ENCODE peak calls at places on chromosome 1, in four cellular contexts. C, S, Z and X are unnamed samples.

GRCh38 chr1:113021430-113022085 is 51.4 kb upstream of the LRIG2 start:
- DNase-seq in C (no peak), S (peak), Z (no peak), X (no peak)

GRCh38 chr1:14912831-14913230 is 240.7 kb upstream of the TMEM51 start:
- DNase-seq in C (no peak), S (no peak), Z (no peak), X (no peak)

GRCh38 chr1:61131716-61132115 is 49.4 kb downstream of the NFIA start:
- DNase-seq in C (no peak), S (no peak), Z (no peak), X (no peak)

GRCh38 chr1:2611621-2612437 is 21.0 kb downstream of the MMEL1 start:
- DNase-seq in C (no peak), S (no peak), Z (no peak), X (no peak)

GRCh38 chr1:177246710-177247588 is 76.2 kb downstream of the BRINP2 start:
- DNase-seq in C (no peak), S (no peak), Z (no peak), X (no peak)

GRCh38 chr1:228944991-228945390 is 209.7 kb downstream of the RHOU start:
- DNase-seq in C (no peak), S (peak), Z (no peak), X (no peak)

GRCh38 chr1:200372095-200372884 is 37.5 kb downstream of the ZNF281 start:
- DNase-seq in C (no peak), S (peak), Z (peak), X (no peak)

GRCh38 chr1:221998781-221999180 is 256.9 kb upstream of the DUSP10 start:
- DNase-seq in C (no peak), S (no peak), Z (no peak), X (no peak)

DNA sequence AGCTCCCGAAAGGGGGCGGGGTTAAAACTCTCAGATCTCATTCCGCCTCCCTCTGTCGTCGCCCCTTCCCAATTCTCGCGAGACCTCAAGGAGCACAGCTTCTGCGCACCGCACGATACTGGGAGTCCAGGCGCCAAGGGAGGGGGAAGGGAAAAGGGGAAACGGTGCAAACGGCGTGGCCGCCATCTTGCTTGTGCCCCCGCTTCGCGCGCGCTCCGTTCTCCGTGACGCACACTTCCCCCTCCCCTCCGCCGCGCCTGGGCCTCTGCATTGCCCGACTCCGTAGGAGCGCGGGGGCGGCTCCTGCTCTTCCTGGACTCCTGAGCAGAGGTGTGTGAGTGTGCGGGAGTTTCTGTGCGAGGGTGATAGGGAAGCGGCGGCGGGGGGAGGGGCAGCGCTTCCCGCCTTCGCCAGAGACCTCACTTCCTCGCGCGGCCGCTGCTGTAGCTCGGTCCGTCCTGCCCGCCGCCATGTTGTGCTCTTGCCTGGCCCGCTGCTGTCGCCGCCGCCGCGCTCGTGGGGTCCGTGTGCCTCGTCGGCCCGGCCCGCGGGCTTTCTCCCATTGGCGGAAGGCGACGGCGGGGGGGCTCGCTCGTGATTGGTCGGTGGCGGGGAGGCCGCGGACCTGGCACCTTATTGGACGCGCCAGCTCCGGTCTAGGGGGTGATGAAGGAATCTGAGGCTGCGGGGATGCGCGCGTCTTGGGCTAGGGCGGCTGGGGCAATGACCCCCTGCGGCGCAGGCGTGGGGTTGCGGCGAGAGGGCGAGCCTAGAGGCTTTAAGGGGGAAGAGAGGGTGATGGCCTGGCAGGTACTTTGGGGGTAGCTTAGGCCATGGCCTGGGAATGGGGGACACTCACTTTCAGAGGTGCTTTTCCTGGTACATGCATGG is at the start of gene NFYC:
- DNase-seq in C (peak), S (peak), Z (peak), X (peak)
- TF ChIP-seq POLR2A in C (peak), S (peak), Z (peak), X (peak)

GRCh38 chr1:224392411-224393249 is 36.0 kb downstream of the CNIH4 start:
- DNase-seq in C (peak), S (no peak), Z (no peak), X (no peak)

GRCh38 chr1:224387943-224388342 is 31.3 kb downstream of the CNIH4 start:
- DNase-seq in C (no peak), S (no peak), Z (no peak), X (no peak)

GRCh38 chr1:224390517-224390916 is 33.8 kb downstream of the CNIH4 start:
- DNase-seq in C (no peak), S (no peak), Z (no peak), X (no peak)

GRCh38 chr1:224381880-224382548 is 25.3 kb downstream of the CNIH4 start:
- DNase-seq in C (no peak), S (no peak), Z (no peak), X (no peak)

GRCh38 chr1:224387302-224387912 is 30.7 kb downstream of the CNIH4 start:
- DNase-seq in C (no peak), S (no peak), Z (no peak), X (no peak)
- TF ChIP-seq HDAC6 in C (no peak), S (no peak), Z (no peak), X (no peak)

GRCh38 chr1:46467183-46467504 is 22.5 kb upstream of the DMBX1 start:
- DNase-seq in C (no peak), S (no peak), Z (no peak), X (no peak)
- TF ChIP-seq POLR2A in C (no peak), S (no peak), Z (no peak), X (no peak)

GRCh38 chr1:46991083-46991923 is 32.2 kb upstream of the CYP4X1 start:
- DNase-seq in C (no peak), S (peak), Z (no peak), X (no peak)
- TF ChIP-seq HDAC6 in C (no peak), S (no peak), Z (no peak), X (no peak)

DNA sequence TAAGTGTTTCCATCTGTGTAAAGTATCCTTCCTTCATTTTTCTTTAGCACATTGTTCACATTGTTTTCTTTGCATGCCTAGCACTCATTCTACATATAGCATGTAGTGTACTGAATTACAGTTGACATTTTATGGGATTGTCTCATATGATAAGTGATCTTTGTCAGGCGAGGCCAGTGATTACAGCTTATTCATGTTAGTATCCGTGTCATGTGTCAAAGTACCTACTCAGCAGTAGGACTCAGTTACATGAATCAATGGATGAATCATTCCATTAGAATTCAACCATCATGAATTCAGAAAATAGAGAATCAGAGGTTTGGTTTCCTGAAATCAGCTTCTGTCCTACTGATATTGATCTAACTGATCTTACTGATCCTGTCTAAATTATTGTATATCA is 20.6 kb upstream of the HRNR start:
- DNase-seq in C (no peak), S (no peak), Z (no peak), X (no peak)
- TF ChIP-seq POLR2A in C (no peak), S (no peak), Z (no peak), X (no peak)